ENCODE peak calls at places on chromosomes 6 and 20, in eight cellular contexts. A, R, F, V, Y, T, M and X are unnamed samples.

GRCh38 chr6:51182884-51183283 is 364.2 kb downstream of the TFAP2B start:
- DNase-seq in Y (no peak), M (no peak), V (no peak), R (no peak), A (no peak), F (no peak), T (peak), X (no peak)

GRCh38 chr6:63572733-63573139 is 456 bp downstream of the LOC128125822 start:
- DNase-seq in A (no peak), V (no peak), T (no peak), Y (no peak), M (no peak), R (no peak), F (no peak), X (peak)

GRCh38 chr6:40472354-40472753 is 114.8 kb downstream of the LRFN2 start:
- DNase-seq in R (no peak), T (peak), F (no peak), Y (no peak), V (no peak), M (no peak), A (no peak), X (no peak)

GRCh38 chr6:40148882-40149573 is 214.8 kb upstream of the MOCS1 start:
- DNase-seq in M (no peak), A (no peak), R (no peak), V (no peak), F (no peak), T (no peak), Y (no peak), X (no peak)

GRCh38 chr6:148747493-148748160 is 797 bp downstream of the UST start:
- DNase-seq in T (peak), A (peak), V (no peak), F (no peak), Y (peak), M (peak), R (peak), X (peak)

GRCh38 chr6:75830959-75831885 is 82.2 kb downstream of the MYO6 start:
- DNase-seq in V (no peak), M (no peak), A (peak), Y (peak), F (peak), T (no peak), R (no peak), X (no peak)

GRCh38 chr20:63104312-63105181 is 97.8 kb upstream of the BHLHE23 start:
- DNase-seq in T (no peak), A (no peak), M (no peak), F (no peak), R (no peak), V (no peak), Y (no peak), X (no peak)

GRCh38 chr20:2480381-2480780 is 9.8 kb upstream of the SNRPB start:
- DNase-seq in A (no peak), F (no peak), R (no peak), T (no peak), V (no peak), Y (no peak), M (no peak), X (no peak)

GRCh38 chr20:13744403-13744802 is 40.3 kb downstream of the ESF1 start:
- DNase-seq in Y (peak), A (no peak), R (no peak), F (no peak), V (no peak), T (no peak), M (no peak), X (no peak)

GRCh38 chr6:35359744-35360348 is 17.5 kb downstream of the PPARD start:
- DNase-seq in T (no peak), M (peak), R (no peak), V (no peak), A (peak), Y (peak), F (peak), X (peak)

GRCh38 chr20:21513881-21514540 is at the start of gene NKX2-2:
- DNase-seq in Y (no peak), R (no peak), M (peak), V (no peak), T (no peak), A (no peak), F (no peak), X (no peak)

GRCh38 chr6:30554962-30555361 is 1.3 kb downstream of the GNL1 start:
- DNase-seq in F (no peak), Y (no peak), A (no peak), T (no peak), V (no peak), M (no peak), R (no peak), X (no peak)

GRCh38 chr6:19637010-19637409 is 200.2 kb upstream of the ID4 start:
- DNase-seq in A (no peak), F (no peak), V (no peak), Y (no peak), R (no peak), T (no peak), M (no peak), X (no peak)

GRCh38 chr6:143958839-143959399 is 49.1 kb downstream of the PLAGL1 start:
- DNase-seq in Y (no peak), V (no peak), R (no peak), A (no peak), T (no peak), F (no peak), M (no peak), X (no peak)

GRCh38 chr6:155126727-155127439 is 131.8 kb downstream of the TIAM2 start:
- DNase-seq in F (no peak), M (no peak), Y (peak), R (peak), T (no peak), A (peak), V (no peak), X (no peak)

GRCh38 chr6:56671651-56672461 is 29.2 kb upstream of the DST start:
- DNase-seq in T (no peak), A (peak), V (no peak), Y (no peak), R (no peak), M (peak), F (no peak), X (peak)

GRCh38 chr6:130466744-130467052 is 100.9 kb downstream of the TMEM200A start:
- DNase-seq in Y (no peak), A (no peak), R (no peak), F (no peak), M (no peak), T (no peak), V (no peak), X (no peak)

GRCh38 chr6:158293122-158293521 is 19.1 kb upstream of the TULP4 start:
- DNase-seq in F (no peak), V (no peak), A (no peak), T (no peak), M (no peak), Y (no peak), R (no peak), X (no peak)